ENCODE peak calls at places on chromosomes 5 and 9, in five cellular contexts. E is neuronal stem cell; C is stimulated activated CD4-positive, alpha-beta T cell treated with anti-CD3 and anti-CD28 coated beads, Interleukin-4, amount 100 ng/mL, for 48 hours; Z is ureter; S is NCI-H2081. U is an unnamed sample.

GRCh38 chr5:41250351-41250987 is 37.1 kb upstream of the C6 start:
- DNase-seq in Z (no peak), E (no peak), C (no peak), S (no peak), U (no peak)

GRCh38 chr5:154868702-154869101 is 10.3 kb downstream of the CNOT8 start:
- DNase-seq in S (no peak), C (no peak), Z (no peak), E (no peak), U (peak; percentile 20)

GRCh38 chr9:14616188-14616982 is 76.8 kb downstream of the ZDHHC21 start:
- DNase-seq in C (no peak), Z (no peak), E (peak; percentile 4), S (peak; percentile 90), U (peak; percentile 61)

GRCh38 chr9:109574061-109574882 is 76.2 kb upstream of the PTPN3 start:
- DNase-seq in E (peak; percentile 39), Z (peak; percentile 58), C (no peak), S (peak; percentile 73), U (peak; percentile 62)

GRCh38 chr5:95832664-95833063 is 10.1 kb upstream of the GLRX start:
- DNase-seq in Z (no peak), E (no peak), C (no peak), S (no peak), U (no peak)

GRCh38 chr9:4328723-4329122 is 28.9 kb upstream of the GLIS3 start:
- DNase-seq in C (no peak), S (no peak), E (no peak), Z (no peak), U (no peak)

GRCh38 chr5:141941307-141941706 is 16.7 kb downstream of the PCDH12 start:
- DNase-seq in C (no peak), Z (no peak), S (no peak), E (no peak), U (peak; percentile 60)

GRCh38 chr9:110141118-110141797 is 66.7 kb downstream of the C9orf152 start:
- DNase-seq in S (no peak), C (no peak), E (no peak), Z (no peak), U (no peak)

GRCh38 chr9:32741706-32742105 is 41.6 kb upstream of the TMEM215 start:
- DNase-seq in E (peak; percentile 4), C (no peak), S (peak; percentile 36), Z (no peak), U (no peak)

GRCh38 chr9:106487256-106487655 is 375.7 kb upstream of the ZNF462 start:
- DNase-seq in E (no peak), S (no peak), Z (no peak), C (no peak), U (no peak)